ENCODE peak calls at places on chromosomes 6 and 20, in eight cellular contexts. P, M, Q, L, S, D, Z and O are unnamed samples.

GRCh38 chr20:51660741-51661608 is 107.2 kb downstream of the ATP9A start:
- DNase-seq in M (no peak), Z (no peak), Q (no peak), P (no peak), L (no peak), S (no peak), D (peak; percentile 31), O (no peak)

GRCh38 chr6:13914346-13914745 is 10.4 kb upstream of the RNF182 start:
- DNase-seq in S (no peak), Q (no peak), L (no peak), Z (no peak), D (no peak), M (no peak), P (no peak), O (no peak)

GRCh38 chr6:5513393-5513792 is 252.1 kb downstream of the FARS2 start:
- DNase-seq in Z (no peak), Q (no peak), P (no peak), L (no peak), M (no peak), D (no peak), S (no peak), O (no peak)

GRCh38 chr6:143755301-143755744 is 77.6 kb downstream of the PHACTR2 start:
- DNase-seq in D (peak; percentile 51), Z (no peak), L (peak; percentile 86), S (no peak), P (no peak), M (no peak), Q (no peak), O (no peak)

GRCh38 chr6:36986704-36987047 is 680 bp upstream of the MTCH1 start:
- DNase-seq in M (no peak), S (no peak), Q (no peak), L (no peak), P (no peak), D (no peak), Z (no peak), O (no peak)

GRCh38 chr6:148144917-148145521 is 197.6 kb upstream of the SASH1 start:
- DNase-seq in L (peak; percentile 66), M (no peak), P (peak; percentile 89), Q (peak; percentile 2), Z (peak; percentile 73), D (peak; percentile 71), S (peak; percentile 76), O (peak; percentile 75)

GRCh38 chr6:31270788-31271640 is 878 bp downstream of the HLA-C start:
- DNase-seq in M (no peak), Q (peak; percentile 56), Z (peak; percentile 85), P (peak; percentile 91), D (peak; percentile 15), S (peak; percentile 83), L (peak; percentile 50), O (peak; percentile 77)

GRCh38 chr6:10084276-10084993 is 330.4 kb downstream of the TFAP2A start:
- DNase-seq in Q (no peak), P (peak; percentile 65), D (peak; percentile 60), S (no peak), Z (no peak), L (no peak), M (no peak), O (no peak)

GRCh38 chr20:48015943-48016723 is 230.9 kb upstream of the SULF2 start:
- DNase-seq in Q (no peak), L (no peak), D (no peak), S (no peak), M (no peak), Z (no peak), P (no peak), O (no peak)

GRCh38 chr6:29762051-29762450 is 38.8 kb downstream of the HLA-F start:
- DNase-seq in D (no peak), P (peak; percentile 28), L (no peak), M (no peak), S (no peak), Q (no peak), Z (no peak), O (no peak)
- H3K4me1 ChIP-seq in D (peaks cover 3% of the 10 kb centered on the region), P (peaks cover 2% of the 10 kb centered on the region), L (no peaks in the 10 kb centered on the region), M (peaks cover 13% of the 10 kb centered on the region), S (no peaks in the 10 kb centered on the region), Q (no peaks in the 10 kb centered on the region), Z (no peaks in the 10 kb centered on the region), O (peaks cover 5% of the 10 kb centered on the region)

GRCh38 chr6:107653861-107654394 is 164.0 kb downstream of the SOBP start:
- DNase-seq in D (no peak), S (no peak), P (no peak), Q (no peak), L (no peak), M (no peak), Z (no peak), O (no peak)
- H3K27ac ChIP-seq in D (no peak overlapping the region), S (no peak overlapping the region), P (no peak overlapping the region), Q (no peak overlapping the region), L (no peak overlapping the region), M (no peak overlapping the region), Z (peak overlapping the region; percentile 47), O (peak overlapping the region; percentile 94)

DNA sequence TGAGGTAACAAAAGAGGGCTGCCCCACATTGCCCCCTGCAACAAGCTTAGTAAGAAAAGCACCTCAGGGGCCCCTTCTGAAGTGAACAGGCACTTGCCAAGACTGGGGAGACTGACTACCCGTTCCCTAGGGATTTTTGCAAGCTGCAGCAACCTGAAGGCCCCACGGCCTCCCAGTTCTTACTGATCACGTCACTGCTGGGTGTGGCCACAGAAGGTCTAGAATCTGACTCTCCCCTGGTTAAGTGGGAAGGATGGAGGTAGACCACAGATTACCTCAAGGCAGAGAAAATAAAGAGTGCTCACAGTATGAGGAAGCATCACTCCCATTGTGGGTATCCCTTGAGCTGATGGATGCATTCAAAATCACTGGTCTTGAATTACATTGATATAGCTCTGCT is 201.5 kb upstream of the KCNQ5 start:
- DNase-seq in M (no peak), Z (no peak), P (no peak), L (no peak), Q (no peak), S (no peak), D (no peak), O (no peak)
- H3K4me1 ChIP-seq in M (no peaks in the 10 kb centered on the region), Z (no peaks in the 10 kb centered on the region), P (no peaks in the 10 kb centered on the region), L (no peaks in the 10 kb centered on the region), Q (no peaks in the 10 kb centered on the region), S (no peaks in the 10 kb centered on the region), D (no peaks in the 10 kb centered on the region), O (no peaks in the 10 kb centered on the region)

DNA sequence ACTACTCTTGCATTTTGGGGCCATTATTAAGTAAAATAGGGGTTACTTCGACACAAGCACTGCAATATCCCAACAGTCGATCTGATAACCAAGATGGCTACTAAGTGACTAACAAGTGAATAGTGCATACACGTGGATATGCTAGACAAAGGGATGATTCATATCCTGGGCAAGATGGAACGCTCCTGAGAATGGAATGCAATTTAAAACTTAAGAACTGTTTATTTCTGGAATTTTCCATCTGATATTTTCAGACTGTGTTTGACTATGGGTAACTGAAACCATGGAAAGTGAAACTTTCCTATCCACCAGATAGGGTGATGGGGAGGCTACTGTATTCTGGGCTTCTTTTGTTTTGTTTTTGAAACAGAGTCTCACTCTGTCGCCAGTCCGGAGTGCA is 66.5 kb downstream of the ILRUN start:
- DNase-seq in S (no peak), D (peak; percentile 76), P (no peak), Q (no peak), L (no peak), M (no peak), Z (no peak), O (no peak)
- H3K27ac ChIP-seq in S (no peak overlapping the region), D (peak overlapping the region; percentile 72), P (no peak overlapping the region), Q (no peak overlapping the region), L (no peak overlapping the region), M (peak overlapping the region; percentile 10), Z (no peak overlapping the region), O (no peak overlapping the region)

GRCh38 chr20:387520-387919 is 7.0 kb downstream of the TRIB3 start:
- DNase-seq in M (no peak), S (no peak), Q (no peak), Z (no peak), D (no peak), P (no peak), L (no peak), O (no peak)

GRCh38 chr20:384723-385122 is 4.2 kb downstream of the TRIB3 start:
- DNase-seq in Q (no peak), M (no peak), P (no peak), S (no peak), D (no peak), L (no peak), Z (no peak), O (no peak)

GRCh38 chr20:383889-384288 is 3.3 kb downstream of the TRIB3 start:
- DNase-seq in Q (no peak), D (no peak), Z (no peak), S (no peak), M (no peak), P (no peak), L (no peak), O (no peak)

GRCh38 chr20:388034-388994 is 7.8 kb downstream of the TRIB3 start:
- DNase-seq in Z (no peak), L (no peak), P (no peak), Q (no peak), M (no peak), S (no peak), D (no peak), O (no peak)

DNA sequence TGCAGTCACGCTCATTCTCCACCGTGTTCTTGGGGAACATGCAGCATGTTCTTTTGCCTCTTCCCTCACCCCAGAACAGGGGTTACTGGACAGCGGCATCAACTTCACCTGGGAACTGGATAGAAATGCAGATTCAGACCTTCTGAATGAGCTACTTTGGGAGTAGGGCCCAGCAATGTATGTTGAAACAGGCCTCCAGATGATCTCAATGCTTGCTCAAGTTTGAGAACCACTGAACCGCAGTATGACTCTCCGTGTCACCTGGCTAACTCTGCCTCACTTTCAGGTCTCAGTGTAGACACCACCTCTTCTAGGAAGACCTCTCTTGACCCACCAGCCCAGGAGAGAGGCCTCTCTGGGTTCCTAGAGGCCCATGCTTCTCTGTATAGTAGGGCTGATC is 4.9 kb downstream of the TRIB3 start:
- DNase-seq in D (no peak), L (no peak), M (no peak), S (no peak), Z (no peak), Q (no peak), P (no peak), O (no peak)
- H3K4me1 ChIP-seq in D (peaks cover 60% of the 10 kb centered on the region), L (peaks cover 5% of the 10 kb centered on the region), M (no peaks in the 10 kb centered on the region), S (no peaks in the 10 kb centered on the region), Z (peaks cover 8% of the 10 kb centered on the region), Q (peaks cover 5% of the 10 kb centered on the region), P (no peaks in the 10 kb centered on the region), O (no peaks in the 10 kb centered on the region)

GRCh38 chr6:146884728-146885127 is 286.0 kb downstream of the ADGB start:
- DNase-seq in M (no peak), Q (no peak), D (no peak), L (no peak), S (no peak), P (no peak), Z (no peak), O (no peak)
- H3K27ac ChIP-seq in M (no peak overlapping the region), Q (no peak overlapping the region), D (peak overlapping the region; percentile 59), L (no peak overlapping the region), S (no peak overlapping the region), P (no peak overlapping the region), Z (no peak overlapping the region), O (no peak overlapping the region)

DNA sequence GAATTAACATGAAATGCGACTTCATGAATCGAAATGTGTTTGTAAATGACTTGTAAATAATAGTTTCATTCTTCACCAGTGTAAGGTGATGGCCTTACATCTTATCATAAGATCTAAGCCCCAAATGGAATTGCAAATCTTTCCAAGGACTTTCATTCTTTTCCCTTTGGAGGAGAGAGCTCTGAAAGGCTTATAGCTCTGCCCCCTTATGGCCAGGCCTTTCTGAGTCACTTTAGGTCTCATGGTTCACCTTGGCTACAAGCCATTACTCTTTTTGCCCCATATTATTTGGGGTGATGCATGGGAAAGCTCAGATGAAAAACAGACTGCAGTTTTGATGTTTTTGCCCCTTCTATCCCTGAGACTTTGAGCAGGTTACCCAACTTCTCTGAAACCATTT is 209.1 kb upstream of the BMP2 start:
- DNase-seq in L (no peak), Z (no peak), Q (no peak), M (no peak), D (no peak), S (no peak), P (peak; percentile 55), O (no peak)
- H3K4me1 ChIP-seq in L (no peaks in the 10 kb centered on the region), Z (no peaks in the 10 kb centered on the region), Q (no peaks in the 10 kb centered on the region), M (no peaks in the 10 kb centered on the region), D (no peaks in the 10 kb centered on the region), S (no peaks in the 10 kb centered on the region), P (no peaks in the 10 kb centered on the region), O (no peaks in the 10 kb centered on the region)